ENCODE peak calls at places on chromosomes 3 and 15, in six cellular contexts. E is fibroblast of villous mesenchyme, V is AG04450, S is skeletal muscle cell, N is AG04449, A is tibial artery. F is an unnamed sample.

GRCh38 chr3:156978471-156978961 is 152.4 kb downstream of the LEKR1 start:
- DNase-seq in E (peak), V (no peak), S (no peak), N (no peak), A (no peak), F (no peak)

GRCh38 chr3:157785071-157785826 is 282.0 kb upstream of the VEPH1 start:
- DNase-seq in E (peak), V (peak), S (peak), N (peak), A (no peak), F (peak)

GRCh38 chr15:39574416-39574815 is 6.5 kb upstream of the THBS1 start:
- DNase-seq in E (peak), V (no peak), S (no peak), N (no peak), A (no peak), F (no peak)

GRCh38 chr3:153166206-153166605 is 4.2 kb downstream of the RAP2B start:
- DNase-seq in E (peak), V (no peak), S (no peak), N (no peak), A (no peak), F (no peak)

GRCh38 chr3:2283818-2284217 is 185.2 kb downstream of the CNTN4 start:
- DNase-seq in E (no peak), V (no peak), S (no peak), N (no peak), A (no peak), F (no peak)

GRCh38 chr3:12246758-12247157 is 42.1 kb upstream of the PPARG start:
- DNase-seq in E (no peak), V (no peak), S (no peak), N (no peak), A (no peak), F (no peak)

GRCh38 chr3:126314305-126315082 is 42.7 kb downstream of the KLF15 start:
- DNase-seq in E (peak), V (no peak), S (no peak), N (no peak), A (no peak), F (no peak)

GRCh38 chr3:183692436-183692835 is 5.2 kb upstream of the YEATS2 start:
- DNase-seq in E (no peak), V (no peak), S (no peak), N (no peak), A (no peak), F (no peak)

GRCh38 chr3:198079771-198080520 is 119.9 kb downstream of the LMLN start:
- DNase-seq in E (peak), V (no peak), S (no peak), N (no peak), A (no peak), F (peak)

GRCh38 chr3:65288781-65289180 is 601.0 kb upstream of the ADAMTS9 start:
- DNase-seq in E (no peak), V (no peak), S (no peak), N (no peak), A (no peak), F (no peak)

GRCh38 chr3:2154596-2154995 is 55.9 kb downstream of the CNTN4 start:
- DNase-seq in E (no peak), V (no peak), S (no peak), N (no peak), A (no peak), F (no peak)

GRCh38 chr3:112470791-112471190 is 28.5 kb downstream of the BTLA start:
- DNase-seq in E (no peak), V (peak), S (peak), N (peak), A (no peak), F (no peak)

GRCh38 chr15:62054979-62055378 is 5.3 kb downstream of the VPS13C start:
- DNase-seq in E (no peak), V (no peak), S (no peak), N (no peak), A (no peak), F (no peak)

GRCh38 chr15:25054329-25054728 is 99.5 kb downstream of the SNRPN start:
- DNase-seq in E (no peak), V (no peak), S (no peak), N (no peak), A (no peak), F (no peak)

GRCh38 chr3:117600666-117601065 is 891.1 kb downstream of the TUSC7 start:
- DNase-seq in E (no peak), V (no peak), S (peak), N (no peak), A (no peak), F (peak)
- H3K4me3 ChIP-seq in E (no peak), V (no peak), S (no peak), N (no peak), A (no peak), F (no peak)

DNA sequence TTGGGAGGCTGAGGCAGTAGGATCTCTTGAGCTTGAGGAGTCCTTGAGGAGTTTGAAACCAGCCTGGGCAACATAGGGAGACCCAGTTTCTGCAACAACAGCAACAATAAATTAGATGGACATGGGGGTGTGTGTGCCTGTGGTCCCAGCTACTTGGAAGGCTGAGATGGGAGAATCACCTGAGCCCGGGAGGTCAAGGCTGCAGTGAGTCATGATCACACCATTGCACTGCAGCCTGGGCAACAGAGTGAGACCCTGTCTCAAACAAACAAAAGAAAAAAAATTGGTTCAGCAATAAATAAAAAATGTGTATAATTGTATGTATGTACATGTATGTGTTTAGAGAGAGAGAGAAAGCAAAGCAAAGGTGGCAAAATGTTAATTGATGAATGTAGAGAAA is 83.1 kb downstream of the PDE8A start:
- DNase-seq in E (no peak), V (no peak), S (no peak), N (no peak), A (no peak), F (no peak)
- H3K4me3 ChIP-seq in E (no peak), V (no peak), S (no peak), N (no peak), A (no peak), F (no peak)

GRCh38 chr15:96335429-96335807 is 4.9 kb downstream of the NR2F2 start:
- DNase-seq in E (peak), V (no peak), S (no peak), N (no peak), A (no peak), F (peak)

GRCh38 chr15:96336045-96336642 is 5.6 kb downstream of the NR2F2 start:
- DNase-seq in E (peak), V (no peak), S (no peak), N (no peak), A (no peak), F (peak)

GRCh38 chr15:96333194-96334016 is 2.9 kb downstream of the NR2F2 start:
- DNase-seq in E (peak), V (no peak), S (no peak), N (no peak), A (peak), F (peak)

GRCh38 chr15:96334017-96334704 is 3.7 kb downstream of the NR2F2 start:
- DNase-seq in E (peak), V (no peak), S (no peak), N (no peak), A (peak), F (peak)

GRCh38 chr15:96334705-96335428 is 4.4 kb downstream of the NR2F2 start:
- DNase-seq in E (peak), V (no peak), S (no peak), N (no peak), A (peak), F (peak)
- H3K4me3 ChIP-seq in E (peak), V (peak), S (peak), N (peak), A (peak), F (peak)

DNA sequence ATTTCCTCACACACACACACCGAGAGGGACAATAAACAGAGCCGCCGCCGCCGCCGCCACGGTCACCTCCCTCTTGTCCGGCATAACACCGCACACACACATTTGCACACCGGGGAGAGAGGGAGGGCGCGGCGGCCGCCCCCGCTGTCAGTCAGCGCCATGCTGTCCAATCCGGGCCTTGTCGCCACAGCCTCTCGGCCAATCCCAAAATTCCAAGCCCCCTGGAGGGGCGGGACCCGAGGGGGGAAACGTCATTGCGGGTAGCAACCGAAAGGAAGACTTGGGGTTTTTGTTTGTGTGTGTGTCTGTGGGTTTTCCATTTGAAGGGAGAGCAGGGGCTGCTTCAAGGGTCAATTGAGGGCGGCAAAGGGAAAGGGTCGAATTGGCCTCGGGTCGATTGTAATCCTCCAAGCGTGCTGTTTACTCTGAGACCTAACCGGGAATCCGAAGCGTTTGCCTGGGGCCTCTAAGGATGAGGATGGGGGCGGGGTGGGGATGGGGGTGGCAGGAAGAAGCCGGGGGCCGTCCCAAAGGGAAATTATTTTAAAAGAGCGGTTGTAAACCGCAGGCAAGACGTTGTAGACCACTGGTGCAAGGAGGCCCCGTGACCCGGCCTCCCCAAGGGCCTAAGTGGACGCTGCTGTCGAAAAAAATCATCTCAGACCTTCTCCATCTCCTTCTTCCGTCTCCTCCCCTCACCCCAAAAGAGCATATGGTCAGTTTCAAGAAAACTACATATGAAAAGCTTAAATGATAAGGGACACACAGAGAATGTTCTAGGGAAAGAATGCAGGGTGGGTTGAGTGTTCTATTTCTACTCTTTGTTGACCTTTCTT is at the start of gene TOP2B:
- DNase-seq in E (peak), V (peak), S (peak), N (peak), A (peak), F (peak)
- H3K4me3 ChIP-seq in E (peak), V (peak), S (peak), N (peak), A (peak), F (peak)

DNA sequence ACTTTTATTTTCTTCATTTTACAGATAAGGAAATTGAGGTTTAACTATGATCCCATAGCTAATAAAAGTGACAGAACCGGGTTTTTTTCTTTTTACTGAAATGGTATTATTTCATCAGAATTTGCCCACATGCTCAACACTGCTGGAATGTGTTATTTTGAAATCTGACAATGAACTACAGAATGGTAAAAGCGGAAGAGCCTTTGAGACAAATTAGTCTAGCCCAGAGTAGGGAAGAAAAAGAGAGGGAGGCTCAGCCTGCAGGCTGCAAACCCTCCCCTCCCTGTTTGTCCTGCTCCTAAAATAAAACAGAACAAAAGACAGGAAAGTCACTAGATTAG is 100.3 kb upstream of the LIPC start:
- DNase-seq in E (peak), V (no peak), S (no peak), N (no peak), A (no peak), F (no peak)
- H3K4me3 ChIP-seq in E (no peak), V (peak), S (no peak), N (no peak), A (no peak), F (no peak)

DNA sequence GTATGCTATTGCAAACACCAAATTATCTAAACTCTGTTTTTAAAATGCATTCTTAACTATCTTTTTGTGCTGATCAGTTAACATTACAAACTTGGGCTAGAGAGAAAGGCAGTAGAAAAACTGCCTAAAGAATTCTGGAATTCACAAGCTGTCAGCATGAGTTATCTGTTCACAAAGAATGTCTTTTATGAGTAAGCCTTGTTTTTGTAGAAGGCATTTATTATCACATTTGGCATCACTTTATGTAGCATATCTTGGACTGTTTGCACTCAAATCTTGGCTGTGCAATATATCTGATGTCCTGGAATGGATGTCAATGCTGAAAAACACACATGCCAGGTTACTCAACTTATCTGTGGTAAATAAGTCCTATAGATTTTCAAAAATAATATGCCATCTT is 15.5 kb upstream of the BCHE start:
- DNase-seq in E (no peak), V (no peak), S (peak), N (no peak), A (no peak), F (peak)
- H3K4me3 ChIP-seq in E (no peak), V (no peak), S (no peak), N (no peak), A (no peak), F (no peak)

DNA sequence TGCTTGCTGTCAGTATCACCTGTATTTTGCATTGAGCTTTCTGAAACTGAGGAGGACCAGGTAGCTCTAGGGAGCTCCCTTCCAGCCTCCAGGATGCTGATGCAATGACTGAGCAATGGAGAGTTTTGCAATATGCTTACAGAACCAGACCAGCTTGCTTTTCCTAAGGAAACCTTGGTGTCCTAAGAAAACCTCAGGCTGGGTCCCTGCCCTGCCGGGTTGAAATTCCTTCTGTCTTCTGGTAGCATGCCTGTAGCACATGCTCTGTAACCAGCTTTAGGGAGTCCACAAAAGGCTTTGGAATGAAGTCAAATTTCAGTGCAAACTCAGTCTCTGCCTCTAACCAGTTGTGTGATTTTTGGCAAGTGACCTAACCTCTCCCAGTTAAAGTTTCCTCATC is 65.8 kb upstream of the GSK3B start:
- DNase-seq in E (peak), V (peak), S (peak), N (peak), A (peak), F (peak)
- H3K4me3 ChIP-seq in E (no peak), V (no peak), S (no peak), N (no peak), A (no peak), F (no peak)

GRCh38 chr3:172124271-172124670 is 84.9 kb downstream of the FNDC3B start:
- DNase-seq in E (no peak), V (no peak), S (no peak), N (no peak), A (no peak), F (no peak)

GRCh38 chr3:172115787-172116186 is 76.4 kb downstream of the FNDC3B start:
- DNase-seq in E (no peak), V (no peak), S (no peak), N (no peak), A (no peak), F (no peak)

GRCh38 chr3:172115059-172115458 is 75.7 kb downstream of the FNDC3B start:
- DNase-seq in E (no peak), V (no peak), S (no peak), N (no peak), A (no peak), F (no peak)

GRCh38 chr3:172120912-172121311 is 81.5 kb downstream of the FNDC3B start:
- DNase-seq in E (no peak), V (no peak), S (no peak), N (no peak), A (no peak), F (no peak)

GRCh38 chr3:172119266-172119957 is 80.0 kb downstream of the FNDC3B start:
- DNase-seq in E (no peak), V (no peak), S (no peak), N (no peak), A (no peak), F (no peak)
- H3K4me3 ChIP-seq in E (no peak), V (no peak), S (no peak), N (no peak), A (no peak), F (no peak)

F was measured in fibroblast of lung.